ENCODE peak calls at places on chromosomes 4 and X, in four cellular contexts. F is GM12878, B is WTC11, J is HepG2. E is an unnamed sample.

GRCh38 chr4:42655921-42656735 is 777 bp downstream of the ATP8A1 start:
- DNase-seq in F (no peak), J (peak; percentile 1), B (peak; percentile 40), E (no peak)

GRCh38 chrX:109830704-109831206 is 97.7 kb upstream of the ACSL4 start:
- DNase-seq in B (no peak), F (no peak), J (peak; percentile 93), E (no peak)

GRCh38 chr4:3336389-3337356 is 43.9 kb downstream of the RGS12 start:
- DNase-seq in B (no peak), J (no peak), F (no peak), E (no peak)

GRCh38 chr4:179313823-179314222 is 1871.6 kb upstream of the AGA start:
- DNase-seq in B (no peak), F (no peak), J (no peak), E (no peak)

GRCh38 chrX:20530319-20530979 is 263.7 kb upstream of the RPS6KA3 start:
- DNase-seq in F (peak; percentile 5), B (peak; percentile 55), J (peak; percentile 30), E (peak; percentile 47)

GRCh38 chr4:38735870-38736269 is 46.9 kb downstream of the TLR10 start:
- DNase-seq in B (no peak), F (no peak), J (no peak), E (no peak)

GRCh38 chr4:169117591-169118081 is 107.6 kb upstream of the CBR4 start:
- DNase-seq in B (no peak), J (no peak), F (no peak), E (no peak)

GRCh38 chr4:60502733-60503132 is 697.4 kb upstream of the ADGRL3 start:
- DNase-seq in J (no peak), F (no peak), B (no peak), E (no peak)

GRCh38 chrX:101260435-101260834 is 30.7 kb downstream of the TAF7L start:
- DNase-seq in J (peak; percentile 9), F (no peak), B (peak; percentile 21), E (peak; percentile 42)

GRCh38 chr4:35252071-35252470 is 992.2 kb downstream of the ARAP2 start:
- DNase-seq in J (no peak), F (no peak), B (no peak), E (no peak)

GRCh38 chrX:96386981-96387380 is 297.7 kb upstream of the DIAPH2 start:
- DNase-seq in B (no peak), J (no peak), F (no peak), E (no peak)

GRCh38 chrX:30067677-30068076 is 147.7 kb upstream of the MAGEB2 start:
- DNase-seq in B (no peak), J (no peak), F (no peak), E (no peak)

GRCh38 chr4:142718981-142719380 is 127.1 kb downstream of the INPP4B start:
- DNase-seq in F (no peak), J (no peak), B (no peak), E (no peak)

GRCh38 chrX:43557792-43558191 is 98.3 kb upstream of the MAOA start:
- DNase-seq in J (peak; percentile 31), B (peak; percentile 21), F (peak; percentile 23), E (peak; percentile 45)

GRCh38 chrX:13803116-13803515 is 13.8 kb downstream of the GPM6B start:
- DNase-seq in J (no peak), B (peak; percentile 34), F (no peak), E (no peak)

GRCh38 chr4:86653237-86653865 is 59.2 kb downstream of the PTPN13 start:
- DNase-seq in J (peak; percentile 3), F (no peak), B (peak; percentile 40), E (peak; percentile 48)

DNA sequence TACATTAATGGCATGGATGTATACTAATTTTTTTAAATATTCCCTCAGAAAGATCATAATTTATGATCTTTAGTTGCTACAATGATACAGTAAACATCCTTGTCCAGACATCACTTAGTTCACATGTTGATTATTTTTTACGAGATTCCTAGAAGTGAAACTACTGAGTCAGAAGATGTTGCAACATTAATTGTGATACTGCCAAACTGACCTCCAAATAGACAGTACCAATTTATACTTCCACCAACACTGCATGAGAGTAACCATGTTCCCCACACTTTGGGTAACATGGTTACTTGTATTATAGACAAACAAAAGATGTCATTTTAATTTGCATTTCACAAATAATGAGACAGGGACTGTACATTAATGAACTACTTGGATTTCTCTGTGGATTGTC is 19.6 kb downstream of the RCHY1 start:
- DNase-seq in B (no peak), F (no peak), J (no peak), E (no peak)
- TF ChIP-seq CBFB in B (no peak), F (no peak), J (no peak), E (no peak)

DNA sequence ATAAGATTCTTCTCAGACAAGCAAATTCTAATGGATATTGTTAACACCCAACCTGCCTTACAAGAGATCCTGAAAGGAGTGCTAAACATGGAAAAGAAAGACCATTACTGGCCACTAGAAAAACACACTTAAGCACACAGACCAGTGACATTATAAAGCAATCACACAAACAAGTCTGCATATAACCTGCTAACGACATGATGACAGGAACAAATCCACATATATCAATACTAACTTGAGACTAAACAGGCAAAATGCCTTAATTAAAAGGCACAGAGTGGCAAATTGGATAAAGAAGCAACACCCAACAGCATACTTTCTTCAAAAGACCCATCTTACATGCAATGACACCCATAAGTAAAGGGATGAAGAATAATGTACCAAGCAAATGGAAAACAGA is 100.5 kb upstream of the PCDH18 start:
- DNase-seq in J (no peak), B (no peak), F (no peak), E (no peak)
- TF ChIP-seq CBFB in J (no peak), B (no peak), F (no peak), E (no peak)

DNA sequence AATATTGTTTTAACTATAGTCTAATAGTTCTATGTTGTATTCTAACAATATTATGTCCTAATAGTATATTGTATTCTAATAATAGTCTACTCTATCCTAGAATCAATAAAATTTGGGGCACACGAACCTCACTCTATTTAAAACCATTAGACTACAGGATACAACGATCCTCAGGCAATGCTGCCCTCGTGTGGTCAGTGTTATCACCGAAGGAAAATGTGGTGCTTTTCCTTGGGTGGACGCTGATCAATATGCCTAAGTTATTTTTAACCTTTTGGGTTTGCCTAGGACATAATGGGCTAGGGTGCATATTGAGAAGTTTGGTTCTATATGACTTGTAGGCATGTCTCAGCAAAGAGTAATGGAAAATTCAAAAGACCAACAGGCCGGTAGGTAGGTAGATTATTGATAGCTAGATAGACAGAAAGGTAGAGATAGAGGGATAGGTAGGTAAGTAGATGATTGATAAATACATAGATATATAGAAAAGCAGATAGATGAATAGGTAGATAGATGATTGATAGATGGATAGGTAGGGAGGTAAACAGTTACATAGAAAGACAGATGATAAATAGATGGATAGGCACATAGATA is 75.1 kb downstream of the PRKX start:
- DNase-seq in B (peak; percentile 38), J (peak; percentile 11), F (peak; percentile 16), E (peak; percentile 62)
- TF ChIP-seq CBFB in B (no peak), J (no peak), F (no peak), E (no peak)

DNA sequence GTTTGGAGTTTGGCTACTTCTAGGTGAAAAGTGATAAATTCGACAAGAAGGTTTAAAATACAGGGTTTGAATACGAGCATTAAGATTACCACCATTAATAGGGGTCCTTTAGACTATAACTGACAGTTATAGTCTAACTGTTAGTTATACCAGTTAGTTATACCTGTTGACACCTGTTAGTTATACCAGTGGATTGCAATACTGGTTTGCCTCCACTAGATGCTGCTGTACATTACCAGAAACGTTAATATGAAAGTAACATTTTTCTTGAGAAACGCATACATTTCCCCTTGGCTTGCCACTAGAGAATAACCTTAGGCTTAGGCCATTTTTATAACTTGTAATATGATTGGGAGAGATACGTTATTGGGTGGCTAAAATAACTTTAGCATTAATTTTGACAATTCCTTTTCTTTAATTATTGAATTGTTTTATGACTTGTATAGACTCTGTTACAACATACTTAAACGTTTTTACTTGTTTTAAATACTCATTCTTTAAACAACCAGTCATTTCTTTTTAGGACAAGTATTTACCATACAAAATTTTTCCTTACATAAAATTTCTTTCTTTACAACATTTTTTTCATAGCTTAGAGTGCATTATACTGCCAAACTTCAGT is 911.2 kb downstream of the FSTL5 start:
- DNase-seq in F (peak; percentile 15), J (peak; percentile 23), B (no peak), E (peak; percentile 1)
- TF ChIP-seq CBFB in F (no peak), J (no peak), B (no peak), E (no peak)

GRCh38 chrX:22594771-22595170 is 322.1 kb downstream of the CBLL2 start:
- DNase-seq in J (no peak), F (no peak), B (no peak), E (no peak)
- TF ChIP-seq CBFB in J (no peak), F (no peak), B (no peak), E (no peak)

GRCh38 chrX:103347682-103348397 is 8.5 kb upstream of the TCEAL9 start:
- DNase-seq in J (no peak), F (no peak), B (peak; percentile 28), E (no peak)

GRCh38 chrX:103344606-103345005 is 11.7 kb upstream of the TCEAL9 start:
- DNase-seq in J (no peak), F (no peak), B (no peak), E (no peak)

GRCh38 chrX:103338663-103339062 is 8.6 kb downstream of the TCEAL7 start:
- DNase-seq in F (no peak), J (no peak), B (no peak), E (no peak)

GRCh38 chrX:103343105-103343504 is 13.1 kb downstream of the TCEAL7 start:
- DNase-seq in J (no peak), B (peak; percentile 27), F (no peak), E (peak; percentile 16)
- TF ChIP-seq CBFB in J (no peak), B (no peak), F (no peak), E (no peak)

DNA sequence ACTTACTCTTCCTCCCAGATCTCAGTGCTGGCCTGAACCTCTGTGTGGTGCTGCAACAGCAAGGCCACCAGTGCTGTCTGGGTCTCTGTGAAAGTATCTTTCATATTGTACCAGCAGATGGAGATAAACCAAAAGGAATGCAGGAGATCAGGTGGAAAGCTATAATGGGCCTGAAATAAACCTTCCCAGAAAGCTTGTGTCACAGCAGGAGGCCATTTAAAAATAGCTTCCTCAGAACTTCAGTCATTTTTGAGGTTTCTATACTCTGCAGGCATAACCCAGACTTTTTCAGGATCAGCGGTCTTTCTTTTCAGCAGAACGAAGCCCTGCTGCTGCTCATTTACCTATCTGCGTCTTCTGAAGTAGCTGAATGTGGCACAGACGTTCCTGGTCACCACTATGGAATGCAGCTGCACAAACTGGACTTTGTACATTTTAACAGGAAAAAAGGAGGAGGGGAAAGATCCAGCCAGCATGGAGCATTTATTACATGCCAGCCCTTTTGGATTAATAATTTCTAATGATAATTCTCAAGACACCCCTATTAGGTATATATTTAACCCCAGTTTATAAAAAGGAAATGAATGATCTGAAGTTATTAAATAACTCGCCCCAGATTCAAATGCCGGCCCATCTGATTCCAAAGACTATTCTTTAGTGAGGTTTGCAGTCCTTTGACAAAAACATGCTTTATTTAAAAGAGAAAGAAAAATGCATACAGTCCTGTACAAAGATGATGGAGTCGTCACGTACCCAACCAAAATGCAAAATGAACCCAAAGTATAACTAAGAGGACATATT is 119.7 kb downstream of the NFKB1 start:
- DNase-seq in B (no peak), F (no peak), J (peak; percentile 92), E (peak; percentile 74)
- TF ChIP-seq CBFB in B (no peak), F (no peak), J (no peak), E (no peak)

DNA sequence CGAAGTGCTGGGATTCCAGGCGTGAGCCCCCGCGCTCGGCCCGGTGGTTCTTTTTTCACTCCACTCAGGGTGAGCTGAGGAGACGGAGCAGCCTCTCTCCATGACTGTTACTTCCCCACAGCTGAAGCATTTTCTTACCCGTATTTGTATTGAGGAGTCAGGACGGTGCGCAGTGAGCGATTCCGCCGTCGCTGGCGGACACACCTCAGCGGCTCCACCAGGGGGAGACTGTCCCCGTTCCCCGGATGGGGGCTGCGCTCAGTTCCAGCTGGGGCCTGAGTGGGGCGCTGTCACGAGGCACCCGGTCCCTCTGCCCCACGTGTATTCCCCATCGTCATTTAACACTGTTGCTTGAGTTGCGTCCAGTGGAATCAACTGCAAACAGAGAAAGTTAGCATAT is 844.0 kb upstream of the FRG1 start:
- DNase-seq in B (peak; percentile 71), J (no peak), F (no peak), E (no peak)
- TF ChIP-seq CBFB in B (no peak), J (no peak), F (no peak), E (no peak)

GRCh38 chr4:70938087-70938486 is 35.9 kb downstream of the MOB1B start:
- DNase-seq in J (no peak), B (no peak), F (no peak), E (peak; percentile 61)
- TF ChIP-seq CBFB in J (no peak), B (no peak), F (no peak), E (no peak)